ENCODE peak calls at places on chromosomes 6 and 20, in five cellular contexts. B, C, X, W and T are unnamed samples.

GRCh38 chr20:53738945-53739798 is 145.5 kb upstream of the ZNF217 start:
- ATAC-seq in B (peak), C (peak), X (no peak), W (no peak), T (no peak)

GRCh38 chr6:33211666-33212422 is 3.5 kb downstream of the RING1 start:
- ATAC-seq in B (no peak), C (no peak), X (no peak), W (no peak), T (no peak)

GRCh38 chr6:119449253-119450156 is 99.9 kb upstream of the MAN1A1 start:
- ATAC-seq in B (no peak), C (peak), X (peak), W (no peak), T (peak)

GRCh38 chr6:120112980-120113379 is 763.4 kb upstream of the MAN1A1 start:
- ATAC-seq in B (no peak), C (no peak), X (no peak), W (no peak), T (no peak)

GRCh38 chr6:13712485-13712990 is 903 bp upstream of the RANBP9 start:
- ATAC-seq in B (no peak), C (no peak), X (no peak), W (no peak), T (no peak)

GRCh38 chr6:106710580-106710979 is 81.2 kb downstream of the QRSL1 start:
- ATAC-seq in B (no peak), C (no peak), X (no peak), W (no peak), T (no peak)

GRCh38 chr20:45893831-45894230 is 2.7 kb downstream of the CTSA start:
- ATAC-seq in B (no peak), C (no peak), X (no peak), W (no peak), T (no peak)

GRCh38 chr20:51096571-51097267 is 73.8 kb upstream of the KCNG1 start:
- ATAC-seq in B (no peak), C (no peak), X (no peak), W (no peak), T (no peak)

GRCh38 chr20:62666736-62667529 is 24.6 kb downstream of the SLCO4A1 start:
- ATAC-seq in B (peak), C (peak), X (peak), W (no peak), T (peak)

GRCh38 chr20:50019466-50020256 is 36.9 kb downstream of the SNAI1 start:
- ATAC-seq in B (no peak), C (peak), X (peak), W (no peak), T (no peak)